ENCODE peak calls at places on chromosome 12, in seven cellular contexts. K is aorta, A is GM23248, H is bronchial epithelial cell, T is Panc1, L is psoas muscle, W is heart right ventricle. X is an unnamed sample.

GRCh38 chr12:124923906-124924734 is 9.7 kb upstream of the UBC start:
- DNase-seq in A (peak; percentile 88), H (peak; percentile 78), L (no peak), W (no peak), K (peak; percentile 45), T (no peak), X (no peak)

GRCh38 chr12:43004908-43005307 is 415.4 kb upstream of the PRICKLE1 start:
- DNase-seq in H (no peak), T (no peak), L (no peak), W (no peak), A (no peak), K (no peak), X (no peak)

GRCh38 chr12:66170606-66171005 is 810 bp upstream of the TMBIM4 start:
- DNase-seq in K (no peak), T (no peak), W (no peak), A (no peak), H (no peak), L (no peak), X (no peak)

GRCh38 chr12:100267603-100268281 is 765 bp downstream of the SCYL2 start:
- DNase-seq in H (peak; percentile 39), K (no peak), A (peak; percentile 69), W (peak; percentile 12), T (no peak), L (no peak), X (peak; percentile 13)

GRCh38 chr12:52342781-52343490 is 21.7 kb upstream of the KRT83 start:
- DNase-seq in T (no peak), K (no peak), A (no peak), H (no peak), L (no peak), W (no peak), X (no peak)

GRCh38 chr12:121579190-121579791 is 1.5 kb downstream of the KDM2B start:
- DNase-seq in H (no peak), K (peak; percentile 70), L (peak; percentile 26), A (peak; percentile 64), W (no peak), T (no peak), X (peak; percentile 41)

GRCh38 chr12:3753549-3754284 is 808 bp upstream of the CRACR2A start:
- DNase-seq in L (no peak), K (no peak), H (no peak), A (peak; percentile 38), T (no peak), W (peak; percentile 35), X (no peak)

GRCh38 chr12:227923-228845 is 14.2 kb upstream of the SLC6A12 start:
- DNase-seq in K (no peak), W (no peak), A (no peak), L (no peak), T (no peak), H (no peak), X (no peak)

GRCh38 chr12:104387190-104387589 is 69.6 kb upstream of the CHST11 start:
- DNase-seq in A (no peak), K (no peak), H (no peak), W (peak; percentile 22), L (no peak), T (no peak), X (no peak)

GRCh38 chr12:117121456-117121855 is 22.2 kb upstream of the TESC start:
- DNase-seq in A (no peak), W (no peak), K (no peak), T (no peak), L (no peak), H (no peak), X (no peak)

GRCh38 chr12:113469893-113470743 is 1.6 kb downstream of the LHX5 start:
- DNase-seq in A (no peak), H (no peak), T (no peak), K (no peak), W (no peak), L (no peak), X (no peak)

GRCh38 chr12:113470871-113471618 is 626 bp downstream of the LHX5 start:
- DNase-seq in W (no peak), A (no peak), K (no peak), L (no peak), H (no peak), T (no peak), X (no peak)

GRCh38 chr12:113467514-113468364 is 3.9 kb downstream of the LHX5 start:
- DNase-seq in H (peak; percentile 49), L (no peak), K (no peak), T (no peak), W (no peak), A (no peak), X (no peak)

GRCh38 chr12:113468365-113469223 is 3.1 kb downstream of the LHX5 start:
- DNase-seq in H (no peak), T (no peak), A (no peak), W (no peak), L (no peak), K (no peak), X (no peak)

DNA sequence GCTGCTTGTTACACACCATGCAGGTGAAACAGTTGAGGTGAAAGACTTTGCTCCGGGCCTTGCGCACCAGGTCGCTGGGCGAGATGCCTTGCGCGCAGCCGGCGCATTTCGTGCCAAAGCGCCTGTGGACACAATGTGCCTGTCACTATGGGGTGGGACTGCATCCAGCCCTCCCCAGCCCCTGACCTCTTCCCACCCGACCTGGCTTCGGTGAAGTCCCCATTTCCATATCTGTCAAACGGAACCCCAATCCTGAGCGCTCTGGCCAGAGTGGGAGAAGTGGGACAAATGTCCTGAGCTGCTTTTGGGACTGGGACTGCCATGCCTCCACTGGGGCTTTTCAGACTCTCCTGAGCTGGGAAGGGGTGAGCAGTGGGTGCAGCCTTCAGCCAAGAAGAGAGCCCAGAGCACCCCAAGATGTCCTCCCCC is 2.4 kb downstream of the LHX5 start:
- DNase-seq in W (no peak), L (no peak), A (no peak), H (no peak), T (no peak), K (no peak), X (no peak)
- H3K27me3 ChIP-seq in W (peaks cover 100% of the 10 kb centered on the region), L (peaks cover 50% of the 10 kb centered on the region), A (peaks cover 100% of the 10 kb centered on the region), H (peaks cover 73% of the 10 kb centered on the region), T (peaks cover 61% of the 10 kb centered on the region), K (peaks cover 1% of the 10 kb centered on the region), X (peaks cover 100% of the 10 kb centered on the region)

GRCh38 chr12:114504311-114504710 is 98.4 kb upstream of the TBX5 start:
- DNase-seq in T (no peak), W (no peak), A (peak; percentile 31), K (no peak), L (no peak), H (no peak), X (no peak)
- H3K27me3 ChIP-seq in T (peaks cover 43% of the 10 kb centered on the region), W (peaks cover 14% of the 10 kb centered on the region), A (peaks cover 28% of the 10 kb centered on the region), K (no peaks in the 10 kb centered on the region), L (peaks cover 4% of the 10 kb centered on the region), H (no peaks in the 10 kb centered on the region), X (peaks cover 25% of the 10 kb centered on the region)

DNA sequence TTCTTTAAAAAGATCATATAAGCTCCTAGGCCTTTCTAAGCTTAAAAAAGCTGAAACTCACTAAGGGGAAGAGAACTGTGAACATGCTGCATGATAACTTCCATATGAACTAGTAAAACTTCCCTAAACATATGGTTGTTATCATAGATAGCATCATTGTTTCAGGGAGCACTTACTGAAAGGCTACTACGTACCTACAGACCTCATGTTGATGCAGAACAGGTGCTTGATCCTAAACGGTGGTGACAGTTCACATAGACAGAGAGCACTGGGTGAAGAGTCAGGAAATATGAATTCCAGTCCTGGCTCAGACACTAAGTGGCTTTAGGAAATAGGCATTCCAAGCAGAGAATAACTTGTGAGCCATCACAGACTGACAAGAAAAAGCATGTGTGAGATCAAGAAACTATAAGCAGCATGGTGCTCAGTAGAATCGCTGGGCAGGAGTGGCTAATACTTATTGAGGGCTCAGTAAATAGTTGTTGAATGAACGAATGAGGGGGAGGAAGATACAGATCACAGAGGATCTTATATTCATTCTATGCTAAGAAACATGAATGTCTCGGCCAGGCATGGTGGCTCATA is 78.4 kb upstream of the NUDT4 start:
- DNase-seq in K (no peak), L (no peak), W (no peak), H (no peak), A (no peak), T (no peak), X (no peak)
- H3K27me3 ChIP-seq in K (no peaks in the 10 kb centered on the region), L (no peaks in the 10 kb centered on the region), W (no peaks in the 10 kb centered on the region), H (no peaks in the 10 kb centered on the region), A (no peaks in the 10 kb centered on the region), T (no peaks in the 10 kb centered on the region), X (no peaks in the 10 kb centered on the region)

DNA sequence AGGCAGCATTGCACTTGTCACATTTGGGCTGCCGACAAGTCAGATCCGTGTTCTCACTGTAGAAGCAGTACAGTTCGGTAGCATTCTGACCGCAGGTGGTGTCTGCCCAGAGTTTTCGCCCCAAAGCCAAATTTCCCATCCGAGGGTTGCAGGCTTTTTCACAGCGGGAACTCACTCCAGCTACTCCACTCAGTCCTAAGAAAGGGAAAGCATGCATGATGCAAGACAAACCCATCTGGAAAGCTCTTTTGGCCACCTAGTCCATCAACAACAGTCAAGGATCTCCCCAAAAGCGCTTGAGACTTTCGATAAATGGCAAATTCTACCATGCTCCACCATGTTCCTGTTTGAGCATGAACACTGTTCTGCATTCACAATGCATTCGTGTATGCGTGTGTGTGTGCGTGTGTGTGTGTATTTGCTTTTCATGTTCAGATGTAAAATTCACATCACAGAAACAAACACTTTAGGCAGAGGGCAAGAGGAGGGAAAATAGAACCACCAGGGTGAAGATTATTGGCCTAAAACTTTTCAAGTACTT is 3.2 kb downstream of the NTN4 start:
- DNase-seq in W (no peak), T (no peak), L (no peak), K (no peak), A (no peak), H (no peak), X (no peak)
- H3K27me3 ChIP-seq in W (no peaks in the 10 kb centered on the region), T (peaks cover 19% of the 10 kb centered on the region), L (peaks cover 8% of the 10 kb centered on the region), K (no peaks in the 10 kb centered on the region), A (peaks cover 14% of the 10 kb centered on the region), H (no peaks in the 10 kb centered on the region), X (peaks cover 55% of the 10 kb centered on the region)

GRCh38 chr12:72271741-72272661 is at the start of gene TRHDE:
- DNase-seq in L (no peak), K (peak; percentile 51), H (no peak), A (peak; percentile 58), W (peak; percentile 7), T (no peak), X (no peak)

GRCh38 chr12:72271401-72271740 is 799 bp upstream of the TRHDE start:
- DNase-seq in A (peak; percentile 34), K (peak; percentile 39), H (no peak), L (no peak), T (no peak), W (peak; percentile 5), X (no peak)

GRCh38 chr12:72273851-72274284 is 1.7 kb downstream of the TRHDE start:
- DNase-seq in T (no peak), W (no peak), H (no peak), L (no peak), A (no peak), K (no peak), X (no peak)

GRCh38 chr12:72273499-72273837 is 1.3 kb downstream of the TRHDE start:
- DNase-seq in W (no peak), H (no peak), L (no peak), A (no peak), K (no peak), T (no peak), X (no peak)

GRCh38 chr12:72272731-72273498 is 745 bp downstream of the TRHDE start:
- DNase-seq in L (no peak), T (no peak), A (peak; percentile 40), W (no peak), H (no peak), K (peak; percentile 40), X (no peak)
- H3K27me3 ChIP-seq in L (peaks cover 20% of the 10 kb centered on the region), T (peaks cover 62% of the 10 kb centered on the region), A (peaks cover 33% of the 10 kb centered on the region), W (peaks cover 62% of the 10 kb centered on the region), H (peaks cover 35% of the 10 kb centered on the region), K (no peaks in the 10 kb centered on the region), X (peaks cover 52% of the 10 kb centered on the region)

GRCh38 chr12:54560374-54560858 is 11.0 kb downstream of the PDE1B start:
- DNase-seq in T (no peak), K (peak; percentile 97), H (peak; percentile 68), A (peak; percentile 88), W (peak; percentile 93), L (peak; percentile 88), X (peak; percentile 75)
- H3K27me3 ChIP-seq in T (peaks cover 33% of the 10 kb centered on the region), K (no peaks in the 10 kb centered on the region), H (no peaks in the 10 kb centered on the region), A (peaks cover 9% of the 10 kb centered on the region), W (peaks cover 13% of the 10 kb centered on the region), L (peaks cover 2% of the 10 kb centered on the region), X (no peaks in the 10 kb centered on the region)

X was measured in CD4-positive, alpha-beta T cell.